ENCODE peak calls at places on chromosomes 7 and 10, in four cellular contexts. P is Daoy; E is anterior cingulate cortex; X is activated CD4-positive, alpha-beta T cell treated with anti-CD3 and anti-CD28 coated beads for 48 hours. V is an unnamed sample.

GRCh38 chr10:23611308-23611631 is 172.4 kb downstream of the OTUD1 start:
- DNase-seq in E (no peak), X (no peak), P (no peak), V (no peak)

GRCh38 chr10:62384057-62384446 is 9.9 kb downstream of the ZNF365 start:
- DNase-seq in X (peak), P (peak), E (no peak), V (no peak)

GRCh38 chr7:44117801-44118429 is 5.4 kb downstream of the POLD2 start:
- DNase-seq in E (no peak), P (no peak), X (no peak), V (no peak)

GRCh38 chr7:139124084-139124914 is 14.8 kb upstream of the ZC3HAV1 start:
- DNase-seq in X (peak), P (no peak), E (no peak), V (no peak)

GRCh38 chr7:8938036-8938435 is 504.6 kb downstream of the NXPH1 start:
- DNase-seq in E (no peak), P (no peak), X (no peak), V (no peak)

GRCh38 chr7:150378115-150378852 is 846 bp upstream of the ZNF775 start:
- DNase-seq in P (peak), E (no peak), X (peak), V (no peak)

GRCh38 chr10:102669206-102670064 is 25.2 kb downstream of the TRIM8 start:
- DNase-seq in E (no peak), P (peak), X (no peak), V (peak)

GRCh38 chr7:3300221-3300650 is 816 bp upstream of the SDK1 start:
- DNase-seq in E (no peak), X (peak), P (peak), V (peak)

GRCh38 chr10:30059209-30060107 is at the start of gene JCAD:
- DNase-seq in X (peak), E (no peak), P (peak), V (peak)

GRCh38 chr10:119370972-119371703 is 163.8 kb downstream of the GRK5 start:
- DNase-seq in X (no peak), P (peak), E (no peak), V (peak)

GRCh38 chr7:29612596-29612995 is 49.0 kb downstream of the PRR15 start:
- DNase-seq in E (no peak), P (no peak), X (no peak), V (no peak)

GRCh38 chr7:66539264-66539623 is 89.4 kb upstream of the KCTD7 start:
- DNase-seq in E (no peak), X (no peak), P (no peak), V (no peak)

GRCh38 chr7:105760549-105761447 is 115.6 kb downstream of the ATXN7L1 start:
- DNase-seq in P (no peak), E (no peak), X (no peak), V (no peak)

GRCh38 chr7:142516038-142516501 is 233.2 kb upstream of the PRSS1 start:
- DNase-seq in X (peak), P (peak), E (peak), V (no peak)

GRCh38 chr10:58698777-58699356 is 186.2 kb downstream of the BICC1 start:
- DNase-seq in X (no peak), P (peak), E (no peak), V (no peak)

GRCh38 chr10:75712241-75712880 is 280.9 kb downstream of the LRMDA start:
- DNase-seq in E (no peak), X (no peak), P (no peak), V (no peak)

GRCh38 chr7:157652161-157652953 is 315.6 kb downstream of the DNAJB6 start:
- DNase-seq in E (no peak), X (no peak), P (no peak), V (no peak)

GRCh38 chr10:43817368-43817767 is 168.7 kb upstream of the ZNF32 start:
- DNase-seq in E (no peak), X (no peak), P (no peak), V (no peak)

GRCh38 chr10:45580781-45581496 is 91.6 kb downstream of the ZFAND4 start:
- DNase-seq in E (no peak), P (no peak), X (no peak), V (no peak)

GRCh38 chr10:79243211-79244067 is 103.8 kb upstream of the PPIF start:
- DNase-seq in E (peak), P (no peak), X (peak), V (no peak)

GRCh38 chr7:155865830-155866545 is 53.7 kb upstream of the SHH start:
- DNase-seq in X (no peak), E (no peak), P (no peak), V (no peak)

GRCh38 chr7:150820148-150820547 is 19.6 kb downstream of the TMEM176A start:
- DNase-seq in P (no peak), X (no peak), E (no peak), V (no peak)

GRCh38 chr7:48876087-48876486 is 48.3 kb upstream of the CDC14C start:
- DNase-seq in P (no peak), X (no peak), E (no peak), V (no peak)